ENCODE peak calls at places on chromosomes 6 and 20, in five cellular contexts. Q is suprapubic skin; P is SJSA1; W is pancreas; I is naive thymus-derived CD4-positive, alpha-beta T cell. K is an unnamed sample.

GRCh38 chr20:63082308-63082938 is 75.7 kb upstream of the BHLHE23 start:
- DNase-seq in P (no peak), Q (peak; percentile 63), W (peak; percentile 71), I (peak; percentile 51), K (peak; percentile 63)

GRCh38 chr6:150720774-150721233 is 121.1 kb downstream of the PLEKHG1 start:
- DNase-seq in I (no peak), P (no peak), W (no peak), Q (no peak), K (no peak)

GRCh38 chr6:138655828-138656227 is 117.7 kb upstream of the CCDC28A start:
- DNase-seq in I (no peak), W (no peak), P (no peak), Q (no peak), K (no peak)

GRCh38 chr6:136525586-136526195 is 24.5 kb downstream of the MAP7 start:
- DNase-seq in W (no peak), Q (no peak), P (no peak), I (no peak), K (no peak)

GRCh38 chr20:49288784-49289696 is 11.2 kb upstream of the ZNFX1 start:
- DNase-seq in P (no peak), W (no peak), Q (no peak), I (no peak), K (no peak)

GRCh38 chr6:99425647-99426453 is 742 bp upstream of the PNISR start:
- DNase-seq in Q (peak; percentile 92), P (peak; percentile 87), I (peak; percentile 65), W (peak; percentile 82), K (peak; percentile 92)

GRCh38 chr6:113092795-113093194 is 745.7 kb downstream of the RFPL4B start:
- DNase-seq in I (no peak), P (no peak), W (no peak), Q (no peak), K (no peak)

GRCh38 chr6:25053875-25054371 is 118.2 kb upstream of the RIPOR2 start:
- DNase-seq in I (no peak), P (no peak), Q (no peak), W (no peak), K (no peak)

GRCh38 chr6:100099189-100100074 is 105.4 kb upstream of the MCHR2 start:
- DNase-seq in P (no peak), I (no peak), Q (no peak), W (no peak), K (no peak)

GRCh38 chr20:2521369-2522305 is 12.9 kb upstream of the ZNF343 start:
- DNase-seq in P (no peak), I (peak; percentile 63), W (peak; percentile 72), Q (peak; percentile 79), K (no peak)

GRCh38 chr6:113674075-113674474 is 183.1 kb upstream of the MARCKS start:
- DNase-seq in I (no peak), P (no peak), Q (no peak), W (no peak), K (no peak)

GRCh38 chr20:37729909-37730308 is 36.1 kb downstream of the CTNNBL1 start:
- DNase-seq in I (no peak), P (no peak), Q (no peak), W (no peak), K (no peak)

GRCh38 chr20:8490076-8490830 is 358.2 kb downstream of the PLCB1 start:
- DNase-seq in I (no peak), P (no peak), Q (no peak), W (no peak), K (no peak)

GRCh38 chr20:60242836-60243520 is 284.8 kb downstream of the CDH26 start:
- DNase-seq in I (no peak), P (peak; percentile 64), Q (no peak), W (no peak), K (no peak)

GRCh38 chr6:56072856-56073255 is 174.5 kb downstream of the COL21A1 start:
- DNase-seq in P (no peak), Q (no peak), I (no peak), W (no peak), K (no peak)

GRCh38 chr6:157859775-157860504 is 36.9 kb downstream of the SNX9 start:
- DNase-seq in W (no peak), P (no peak), I (no peak), Q (no peak), K (no peak)

GRCh38 chr6:56382416-56382940 is 135.1 kb upstream of the COL21A1 start:
- DNase-seq in W (no peak), P (no peak), I (no peak), Q (no peak), K (no peak)

GRCh38 chr6:37974943-37975342 is 155.4 kb downstream of the ZFAND3 start:
- DNase-seq in W (no peak), P (no peak), Q (no peak), I (no peak), K (no peak)

GRCh38 chr6:37979392-37980221 is 160.1 kb downstream of the ZFAND3 start:
- DNase-seq in P (no peak), Q (no peak), W (no peak), I (no peak), K (no peak)

GRCh38 chr6:37980222-37980595 is 160.7 kb downstream of the ZFAND3 start:
- DNase-seq in P (no peak), Q (no peak), I (no peak), W (no peak), K (no peak)

GRCh38 chr6:37974381-37974780 is 154.9 kb downstream of the ZFAND3 start:
- DNase-seq in I (no peak), Q (no peak), W (no peak), P (no peak), K (no peak)

GRCh38 chr6:37977715-37978114 is 158.2 kb downstream of the ZFAND3 start:
- DNase-seq in W (no peak), Q (no peak), I (no peak), P (no peak), K (no peak)
- H3K9me3 ChIP-seq in W (no peaks in the 10 kb centered on the region), Q (no peaks in the 10 kb centered on the region), I (no peaks in the 10 kb centered on the region), P (peaks cover 3% of the 10 kb centered on the region), K (peaks cover 2% of the 10 kb centered on the region)

DNA sequence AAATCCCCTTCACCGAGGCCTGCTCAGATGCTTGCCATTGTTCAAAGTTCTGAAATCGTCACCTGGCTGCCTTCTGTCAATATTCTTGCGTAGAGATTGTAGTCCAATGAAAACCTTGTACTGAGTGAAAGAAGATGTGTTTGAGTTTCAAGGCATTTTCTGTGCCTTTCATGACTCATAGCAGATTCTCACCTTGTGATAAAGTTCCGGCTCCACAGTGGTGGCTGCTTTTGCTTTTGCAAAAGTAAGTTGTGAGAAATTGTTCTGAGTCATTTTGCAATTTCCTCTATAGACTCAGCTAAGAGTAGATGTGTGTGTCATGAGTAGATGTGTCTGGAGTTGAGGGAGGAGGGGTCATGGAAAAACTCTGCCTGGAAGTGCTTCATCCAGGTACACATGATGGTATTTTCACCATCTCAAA is 39.8 kb upstream of the CLDN20 start:
- DNase-seq in P (peak; percentile 57), W (no peak), I (peak; percentile 49), Q (no peak), K (no peak)
- H3K4me3 ChIP-seq in P (no peak overlapping the region), W (no peak overlapping the region), I (no peak overlapping the region), Q (no peak overlapping the region), K (no peak overlapping the region)

DNA sequence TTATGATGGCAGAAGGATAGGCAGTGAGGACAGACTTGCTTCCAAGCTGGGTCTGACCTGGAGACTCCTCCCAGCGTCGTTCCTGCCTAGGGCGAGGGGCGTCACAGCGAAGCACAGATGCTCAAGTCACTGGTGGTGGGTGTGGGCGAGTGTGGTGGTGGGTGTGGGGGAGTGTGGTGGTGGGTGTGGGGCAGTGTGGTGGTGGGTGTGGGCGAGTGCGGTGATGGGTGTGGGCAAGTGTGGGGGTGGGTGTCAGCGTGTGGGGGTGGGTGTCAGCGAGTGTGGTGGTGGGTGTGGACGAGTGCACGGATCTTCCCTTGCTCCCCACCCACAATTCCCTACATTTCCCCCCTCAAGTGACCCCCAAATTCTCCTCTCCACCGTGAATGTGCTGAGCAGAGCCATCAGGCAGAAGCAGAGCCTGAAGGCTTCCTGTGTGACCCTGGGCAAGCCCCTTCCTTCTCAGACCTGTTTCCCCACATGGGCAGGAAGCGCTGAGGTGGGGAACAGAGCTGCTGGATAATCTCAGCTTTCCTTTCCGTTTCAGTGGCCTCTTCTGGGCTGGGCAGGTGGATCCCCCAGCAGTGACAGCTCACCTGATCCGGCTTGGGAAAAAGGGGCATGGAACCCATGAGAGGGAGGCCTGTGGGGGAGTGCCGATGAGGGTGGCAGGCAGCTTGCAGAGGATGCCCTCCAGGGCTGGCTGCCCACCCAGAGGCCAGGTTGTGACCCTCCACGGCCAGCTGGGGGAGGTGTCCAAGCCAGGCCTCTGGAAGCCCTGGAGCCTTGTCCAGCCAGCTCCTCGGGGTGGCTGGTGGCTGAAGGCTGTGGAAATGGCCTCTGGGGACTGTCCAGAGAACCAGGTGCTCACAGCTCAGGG is 42.9 kb downstream of the RSPO4 start:
- DNase-seq in P (no peak), I (no peak), Q (no peak), W (no peak), K (no peak)
- H3K36me3 ChIP-seq in P (no peaks in the 10 kb centered on the region), I (no peaks in the 10 kb centered on the region), Q (no peaks in the 10 kb centered on the region), W (no peaks in the 10 kb centered on the region), K (no peaks in the 10 kb centered on the region)

GRCh38 chr6:143766185-143766553 is 77.0 kb upstream of the LTV1 start:
- DNase-seq in W (no peak), P (no peak), I (no peak), Q (no peak), K (no peak)

GRCh38 chr6:143762126-143762525 is 81.0 kb upstream of the LTV1 start:
- DNase-seq in Q (no peak), I (no peak), P (no peak), W (no peak), K (no peak)

GRCh38 chr6:143767433-143767832 is 75.7 kb upstream of the LTV1 start:
- DNase-seq in Q (no peak), P (no peak), I (no peak), W (no peak), K (no peak)

GRCh38 chr6:143761103-143761502 is 82.0 kb upstream of the LTV1 start:
- DNase-seq in W (no peak), P (no peak), Q (no peak), I (no peak), K (no peak)

GRCh38 chr6:143765422-143766184 is 77.5 kb upstream of the LTV1 start:
- DNase-seq in P (no peak), Q (no peak), I (no peak), W (no peak), K (no peak)
- H3K9me3 ChIP-seq in P (no peaks in the 10 kb centered on the region), Q (no peaks in the 10 kb centered on the region), I (no peaks in the 10 kb centered on the region), W (no peaks in the 10 kb centered on the region), K (no peaks in the 10 kb centered on the region)

GRCh38 chr6:46324706-46325105 is 153.9 kb upstream of the ENPP5 start:
- DNase-seq in W (no peak), I (no peak), Q (no peak), P (no peak), K (no peak)
- H3K4me3 ChIP-seq in W (no peak overlapping the region), I (no peak overlapping the region), Q (no peak overlapping the region), P (no peak overlapping the region), K (no peak overlapping the region)

GRCh38 chr6:41551857-41552256 is 5.7 kb downstream of the FOXP4 start:
- DNase-seq in I (no peak), P (no peak), W (no peak), Q (no peak), K (no peak)

GRCh38 chr6:41549673-41550072 is 3.5 kb downstream of the FOXP4 start:
- DNase-seq in P (no peak), I (no peak), W (no peak), Q (no peak), K (no peak)

GRCh38 chr6:41548841-41549642 is 2.9 kb downstream of the FOXP4 start:
- DNase-seq in I (no peak), W (no peak), P (no peak), Q (no peak), K (no peak)

GRCh38 chr6:41552723-41553122 is 6.5 kb downstream of the FOXP4 start:
- DNase-seq in I (no peak), W (no peak), Q (no peak), P (no peak), K (no peak)

GRCh38 chr6:41551086-41551702 is 5.0 kb downstream of the FOXP4 start:
- DNase-seq in P (no peak), I (no peak), W (no peak), Q (no peak), K (no peak)
- H3K36me3 ChIP-seq in P (peaks cover 62% of the 10 kb centered on the region), I (no peaks in the 10 kb centered on the region), W (no peaks in the 10 kb centered on the region), Q (no peaks in the 10 kb centered on the region), K (no peaks in the 10 kb centered on the region)

GRCh38 chr20:25314497-25315417 is 66.9 kb downstream of the PYGB start:
- DNase-seq in W (peak; percentile 44), Q (peak; percentile 71), P (no peak), I (no peak), K (peak; percentile 39)
- H3K9me3 ChIP-seq in W (no peaks in the 10 kb centered on the region), Q (no peaks in the 10 kb centered on the region), P (no peaks in the 10 kb centered on the region), I (no peaks in the 10 kb centered on the region), K (no peaks in the 10 kb centered on the region)

K was measured in aorta.